ENCODE peak calls at places on chromosomes 1 and 21, in six cellular contexts. Z, D, S, I, G and A are unnamed samples. For H3K4me1, H3K9me3 and H3K36me3, the result is how much of the 10 kb centered on the place peaks cover.

GRCh38 chr21:26099610-26100219 is 70.9 kb downstream of the APP start:
- DNase-seq in S (no peak), G (no peak), I (no peak), Z (no peak), D (no peak), A (no peak)

GRCh38 chr1:41360074-41361027 is 883 bp upstream of the FOXO6 start:
- DNase-seq in G (peak), S (no peak), Z (peak), D (peak), I (peak), A (peak)

GRCh38 chr1:231630558-231631205 is 4.1 kb downstream of the DISC1 start:
- DNase-seq in D (no peak), Z (no peak), S (no peak), G (no peak), I (no peak), A (no peak)

GRCh38 chr1:41365772-41366427 is 4.7 kb downstream of the FOXO6 start:
- DNase-seq in G (peak), Z (peak), I (no peak), D (no peak), S (no peak), A (no peak)

GRCh38 chr1:11196945-11197344 is 7.8 kb downstream of the ANGPTL7 start:
- DNase-seq in S (no peak), D (no peak), Z (no peak), I (no peak), G (no peak), A (no peak)

GRCh38 chr21:40606341-40606740 is 240.6 kb downstream of the DSCAM start:
- DNase-seq in I (no peak), D (no peak), S (no peak), G (no peak), Z (no peak), A (no peak)

GRCh38 chr1:242544071-242544470 is 19.6 kb upstream of the PLD5 start:
- DNase-seq in I (no peak), D (no peak), G (no peak), Z (no peak), S (no peak), A (peak)

GRCh38 chr1:175656416-175656815 is 87.0 kb downstream of the TNR start:
- DNase-seq in D (no peak), Z (no peak), S (no peak), G (no peak), I (no peak), A (no peak)

GRCh38 chr21:45236481-45236880 is 51.2 kb downstream of the POFUT2 start:
- DNase-seq in D (peak), Z (no peak), I (no peak), G (no peak), S (no peak), A (no peak)

GRCh38 chr21:35849131-35849530 is 211.2 kb downstream of the SETD4 start:
- DNase-seq in S (no peak), D (no peak), G (no peak), I (no peak), Z (no peak), A (no peak)

DNA sequence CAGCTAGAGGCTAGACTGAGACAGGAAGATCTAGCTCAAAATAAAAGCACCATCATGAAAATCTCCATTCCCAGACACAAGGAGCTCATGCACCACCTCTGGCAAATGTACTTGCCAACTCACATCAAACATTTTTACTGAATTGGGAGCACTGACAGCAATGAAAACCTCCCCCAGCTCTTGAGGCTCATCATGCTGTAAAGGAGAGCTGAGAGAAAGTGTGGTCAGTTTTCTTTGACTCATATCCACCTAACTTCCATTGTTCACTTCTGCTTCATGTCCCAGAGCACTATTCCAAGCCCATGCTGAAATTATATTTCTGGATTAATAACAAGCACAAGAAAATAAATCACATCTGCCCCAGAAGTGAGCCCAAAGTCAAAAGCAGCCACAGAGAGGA is 85.7 kb upstream of the ADAM30 start:
- DNase-seq in I (no peak), D (no peak), S (no peak), Z (no peak), G (no peak), A (no peak)
- H3K4me1 ChIP-seq in I (under half), D (under half), S (under half), Z (under half), G (under half), A (under half)

GRCh38 chr1:236200925-236201324 is 58.6 kb downstream of the GPR137B start:
- DNase-seq in I (no peak), G (no peak), Z (no peak), D (no peak), S (no peak), A (no peak)
- H3K9me3 ChIP-seq in I (under half), G (under half), Z (under half), D (under half), S (under half), A (under half)

GRCh38 chr1:161207173-161207572 is 5.0 kb downstream of the NDUFS2 start:
- DNase-seq in I (no peak), S (no peak), D (no peak), Z (no peak), G (no peak), A (no peak)
- H3K36me3 ChIP-seq in I (half or more), S (half or more), D (half or more), Z (under half), G (under half), A (half or more)

GRCh38 chr1:200905411-200906052 is 10.8 kb downstream of the INAVA start:
- DNase-seq in Z (no peak), G (no peak), I (no peak), D (no peak), S (no peak), A (no peak)

GRCh38 chr1:200906491-200906890 is 11.8 kb downstream of the INAVA start:
- DNase-seq in G (no peak), I (no peak), Z (no peak), S (no peak), D (no peak), A (no peak)

GRCh38 chr1:200903793-200904192 is 9.1 kb downstream of the INAVA start:
- DNase-seq in D (no peak), I (no peak), S (no peak), Z (no peak), G (no peak), A (no peak)

GRCh38 chr1:200901796-200902444 is 7.2 kb downstream of the INAVA start:
- DNase-seq in D (no peak), G (no peak), S (no peak), Z (no peak), I (no peak), A (no peak)

GRCh38 chr1:200904772-200905171 is 10.1 kb downstream of the INAVA start:
- DNase-seq in S (no peak), Z (no peak), G (no peak), D (no peak), I (no peak), A (no peak)
- H3K4me1 ChIP-seq in S (under half), Z (under half), G (under half), D (under half), I (half or more), A (under half)

GRCh38 chr1:153680120-153680403 is 1.6 kb downstream of the NPR1 start:
- DNase-seq in G (no peak), Z (no peak), S (no peak), D (no peak), I (no peak), A (no peak)
- H3K9me3 ChIP-seq in G (under half), Z (under half), S (under half), D (under half), I (under half), A (under half)

GRCh38 chr1:15955552-15955951 is 20.3 kb downstream of the ZBTB17 start:
- DNase-seq in I (no peak), S (no peak), D (peak), G (no peak), Z (no peak), A (no peak)

GRCh38 chr1:15957221-15958090 is 18.4 kb downstream of the ZBTB17 start:
- DNase-seq in D (peak), I (peak), Z (no peak), G (peak), S (no peak), A (no peak)

GRCh38 chr1:15958111-15958510 is 17.8 kb downstream of the ZBTB17 start:
- DNase-seq in G (no peak), D (peak), I (no peak), Z (no peak), S (no peak), A (no peak)

GRCh38 chr1:15954316-15954715 is 21.6 kb downstream of the ZBTB17 start:
- DNase-seq in S (no peak), I (no peak), D (no peak), G (no peak), Z (no peak), A (no peak)

GRCh38 chr1:15956150-15956549 is 19.8 kb downstream of the ZBTB17 start:
- DNase-seq in Z (no peak), I (no peak), D (no peak), G (no peak), S (no peak), A (no peak)
- H3K36me3 ChIP-seq in Z (under half), I (under half), D (under half), G (under half), S (under half), A (under half)

DNA sequence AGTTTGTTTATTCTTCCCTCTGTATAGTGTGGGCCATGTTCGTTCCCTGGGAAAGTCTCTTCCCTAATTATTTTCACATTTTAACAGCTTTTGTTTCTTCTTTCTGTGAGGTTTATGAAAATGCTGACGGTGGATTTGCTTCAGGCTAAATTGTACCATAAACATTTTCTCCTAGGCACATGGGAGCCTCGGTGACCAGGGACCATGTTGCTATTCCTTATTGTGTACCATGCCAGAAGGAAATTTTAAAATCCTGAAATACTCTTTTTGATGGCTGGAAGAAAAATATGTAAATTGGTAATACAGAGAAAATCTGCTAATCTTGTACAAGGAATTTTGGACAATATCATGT is 230.1 kb upstream of the JUN start:
- DNase-seq in I (no peak), S (no peak), D (no peak), G (no peak), Z (no peak), A (no peak)
- H3K4me1 ChIP-seq in I (under half), S (under half), D (under half), G (under half), Z (under half), A (under half)

GRCh38 chr1:15048437-15048980 is 105.0 kb upstream of the TMEM51 start:
- DNase-seq in G (no peak), I (no peak), S (no peak), Z (no peak), D (no peak), A (no peak)
- H3K9me3 ChIP-seq in G (under half), I (under half), S (under half), Z (under half), D (under half), A (under half)